ENCODE peak calls at places on chromosomes 6 and 20, in four cellular contexts. B is esophagus muscularis mucosa, C is breast epithelium, M is fibroblast of mammary gland. V is an unnamed sample.
A peak's percentile ranks its signal among the peaks of the same experiment; 100 is the strongest.

GRCh38 chr20:57053067-57053466 is 213.4 kb downstream of the BMP7 start:
- DNase-seq in B (no peak), C (no peak), M (no peak), V (no peak)

GRCh38 chr6:146543940-146544661 is 468 bp downstream of the RAB32 start:
- DNase-seq in C (peak; percentile 30), M (peak; percentile 49), B (peak; percentile 93), V (peak; percentile 68)

GRCh38 chr6:88365230-88365629 is 199.1 kb upstream of the CNR1 start:
- DNase-seq in M (peak; percentile 86), B (no peak), C (no peak), V (no peak)

GRCh38 chr6:69789573-69789972 is 7.2 kb downstream of the LMBRD1 start:
- DNase-seq in C (no peak), M (no peak), B (no peak), V (no peak)

GRCh38 chr6:71386215-71386614 is 97.6 kb downstream of the OGFRL1 start:
- DNase-seq in C (no peak), M (no peak), B (no peak), V (no peak)

GRCh38 chr20:6178537-6178936 is 55.7 kb upstream of the FERMT1 start:
- DNase-seq in B (no peak), C (no peak), M (peak; percentile 34), V (no peak)

GRCh38 chr6:12472601-12473038 is 182.5 kb downstream of the EDN1 start:
- DNase-seq in C (peak; percentile 93), B (no peak), M (peak; percentile 66), V (no peak)

GRCh38 chr6:115706324-115706723 is 354.4 kb downstream of the FRK start:
- DNase-seq in C (no peak), B (no peak), M (no peak), V (no peak)

GRCh38 chr20:23180451-23180921 is 94.4 kb upstream of the CD93 start:
- DNase-seq in M (no peak), C (no peak), B (peak; percentile 82), V (no peak)

GRCh38 chr20:50693001-50693400 is 1.7 kb upstream of the RIPOR3 start:
- DNase-seq in M (peak; percentile 65), C (no peak), B (no peak), V (no peak)

GRCh38 chr20:61057313-61058171 is 194.5 kb upstream of the CDH4 start:
- DNase-seq in M (no peak), B (no peak), C (no peak), V (no peak)

DNA sequence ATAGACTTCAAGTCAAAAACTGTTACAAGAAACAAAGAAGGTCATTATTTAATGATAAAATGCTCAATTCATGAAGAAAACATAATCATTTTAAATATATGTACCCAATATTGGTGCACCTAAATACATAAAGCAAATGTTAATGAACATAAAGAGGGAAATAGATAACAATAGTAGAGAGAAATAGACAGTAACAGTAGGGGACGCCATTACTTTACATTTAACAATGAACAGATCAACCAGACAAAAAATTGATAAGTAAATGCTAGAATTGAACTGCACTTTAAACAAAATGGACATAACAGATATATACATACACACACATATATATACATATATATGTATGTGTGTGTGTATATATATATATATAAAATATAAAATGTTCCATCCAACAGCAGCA is 37.4 kb downstream of the IL22RA2 start:
- DNase-seq in C (no peak), B (no peak), M (peak; percentile 36), V (no peak)
- TF ChIP-seq CTCF in C (no peak), B (no peak), M (peak; percentile 48), V (no peak)

DNA sequence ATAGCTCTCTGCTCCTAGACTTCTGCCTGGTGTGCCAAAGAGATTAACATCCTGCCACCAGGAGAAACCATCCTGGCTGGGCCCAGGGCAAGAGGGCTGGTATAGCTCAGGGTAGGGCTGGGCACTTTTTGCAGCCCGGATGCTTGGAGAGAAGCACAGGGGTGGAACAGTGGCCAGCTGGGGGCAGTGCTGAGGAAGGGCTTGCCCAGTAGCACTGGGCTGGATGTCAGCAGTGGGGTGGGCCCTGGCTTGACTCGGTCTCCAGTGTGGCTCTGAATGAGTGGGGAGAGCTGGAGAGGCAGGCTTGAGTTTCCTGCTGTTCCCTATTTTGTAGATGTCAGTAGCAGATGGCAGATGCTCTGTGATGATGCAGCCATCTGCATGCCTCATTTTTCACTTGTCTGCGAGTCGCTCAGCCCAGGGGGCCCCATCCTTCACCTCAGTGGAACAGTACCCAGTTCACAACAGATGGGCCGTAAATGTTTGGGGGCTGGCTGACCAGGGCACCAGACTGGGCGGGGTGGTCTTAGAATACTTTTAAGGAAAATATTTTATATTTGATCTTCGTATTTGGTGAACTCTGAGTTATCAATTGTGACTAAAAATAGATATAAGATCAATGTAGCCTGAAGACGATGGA is 56.4 kb upstream of the TULP1 start:
- DNase-seq in C (no peak), M (peak; percentile 62), B (peak; percentile 93), V (no peak)
- TF ChIP-seq CTCF in C (peak; percentile 7), M (peak; percentile 62), B (peak; percentile 47), V (peak; percentile 51)

GRCh38 chr6:39114395-39114706 is 635 bp downstream of the SAYSD1 start:
- DNase-seq in C (no peak), M (no peak), B (no peak), V (no peak)

GRCh38 chr6:39111280-39111679 is 3.7 kb downstream of the SAYSD1 start:
- DNase-seq in C (no peak), M (no peak), B (no peak), V (no peak)

GRCh38 chr6:39113788-39114187 is 1.2 kb downstream of the SAYSD1 start:
- DNase-seq in C (no peak), M (no peak), B (no peak), V (no peak)

GRCh38 chr6:39118921-39119320 is 3.9 kb upstream of the SAYSD1 start:
- DNase-seq in B (peak; percentile 29), M (no peak), C (no peak), V (no peak)

GRCh38 chr6:39114707-39115599 is at the start of gene SAYSD1:
- DNase-seq in C (peak; percentile 84), M (peak; percentile 84), B (peak; percentile 97), V (peak; percentile 94)
- TF ChIP-seq CTCF in C (no peak), M (no peak), B (no peak), V (no peak)

GRCh38 chr6:35624341-35625070 is 64.2 kb downstream of the FKBP5 start:
- DNase-seq in C (no peak), B (no peak), M (peak; percentile 48), V (no peak)
- TF ChIP-seq CTCF in C (no peak), B (no peak), M (peak; percentile 28), V (peak; percentile 50)

GRCh38 chr6:85593438-85594196 is at the start of gene SNX14:
- DNase-seq in B (peak; percentile 96), C (peak; percentile 90), M (peak; percentile 93), V (peak; percentile 86)
- TF ChIP-seq CTCF in B (peak; percentile 14), C (no peak), M (no peak), V (peak; percentile 26)

DNA sequence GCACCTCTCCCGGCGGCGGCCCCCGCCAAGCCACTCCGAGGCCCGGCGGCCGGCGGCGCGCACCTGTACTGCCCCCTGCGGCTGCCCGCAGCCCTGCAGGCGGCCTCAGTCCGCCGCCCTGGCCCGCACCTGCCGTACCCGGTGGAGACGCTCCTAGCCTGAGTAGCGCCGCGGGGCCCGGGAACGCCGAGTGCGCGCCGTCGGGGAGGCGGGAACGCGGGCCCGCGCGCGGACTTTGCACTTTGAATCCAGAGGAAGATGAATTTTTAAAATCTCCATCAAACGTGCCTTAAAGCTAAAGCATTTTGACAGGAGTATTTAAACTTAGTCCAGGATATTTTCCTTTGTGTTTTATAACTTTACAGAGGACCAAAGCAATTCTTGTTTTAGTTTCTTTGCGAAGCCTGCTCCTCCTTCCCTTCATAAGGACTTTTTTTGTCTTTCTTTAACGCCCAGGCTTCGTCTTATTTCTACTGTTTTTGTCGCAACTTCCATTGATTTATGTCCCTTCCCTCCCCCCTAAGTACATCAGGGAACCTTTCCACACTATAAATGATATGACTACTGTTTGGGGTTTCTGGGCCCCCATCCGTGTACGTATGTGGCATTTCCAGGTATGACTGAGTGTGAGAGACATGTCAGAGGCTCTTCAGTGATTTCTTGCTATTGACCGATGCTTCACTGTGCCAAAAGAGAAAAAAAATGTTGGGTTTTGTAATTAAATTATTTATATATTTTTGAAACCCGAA is 2.0 kb downstream of the FOXQ1 start:
- DNase-seq in M (no peak), B (no peak), C (no peak), V (no peak)
- TF ChIP-seq CTCF in M (no peak), B (peak; percentile 80), C (no peak), V (peak; percentile 70)

GRCh38 chr6:2830183-2830582 is 11.5 kb downstream of the SERPINB1 start:
- DNase-seq in C (no peak), B (no peak), M (no peak), V (no peak)
- TF ChIP-seq CTCF in C (no peak), B (no peak), M (no peak), V (no peak)

GRCh38 chr20:54194724-54195438 is 13.0 kb upstream of the PFDN4 start:
- DNase-seq in C (no peak), B (peak; percentile 89), M (peak; percentile 52), V (no peak)
- TF ChIP-seq CTCF in C (no peak), B (no peak), M (no peak), V (peak; percentile 57)

V was measured in type B pancreatic cell.